ENCODE peak calls at places on chromosomes 5 and 9, in ten cellular contexts. One of them, this sample, is unnamed.

GRCh38 chr5:171579162-171579561 is 159.7 kb downstream of the FGF18 start:
- DNase-seq in NCI-H1092 treated with DMSO at 0.1 percent for 48 hours: no peak
- DNase-seq in AG09309: no peak
- DNase-seq in cardiac septum: no peak
- DNase-seq in tibial artery: no peak
- DNase-seq in NCI-H1436: no peak
- DNase-seq in HTR-8/SVneo: no peak
- DNase-seq in NCI-H1417: no peak
- DNase-seq in fibroblast of pulmonary artery: no peak
- DNase-seq in astrocyte: no peak
- DNase-seq in this sample: no peak

GRCh38 chr9:137085918-137086530 is 761 bp upstream of the MAN1B1 start:
- DNase-seq in NCI-H1092 treated with DMSO at 0.1 percent for 48 hours: no peak
- DNase-seq in AG09309: no peak
- DNase-seq in cardiac septum: no peak
- DNase-seq in tibial artery: peak
- DNase-seq in NCI-H1436: no peak
- DNase-seq in HTR-8/SVneo: no peak
- DNase-seq in NCI-H1417: peak
- DNase-seq in fibroblast of pulmonary artery: peak
- DNase-seq in astrocyte: no peak
- DNase-seq in this sample: no peak

GRCh38 chr9:96245399-96245798 is 56.6 kb downstream of the HSD17B3 start:
- DNase-seq in NCI-H1092 treated with DMSO at 0.1 percent for 48 hours: no peak
- DNase-seq in AG09309: no peak
- DNase-seq in cardiac septum: no peak
- DNase-seq in tibial artery: no peak
- DNase-seq in NCI-H1436: no peak
- DNase-seq in HTR-8/SVneo: no peak
- DNase-seq in NCI-H1417: no peak
- DNase-seq in fibroblast of pulmonary artery: no peak
- DNase-seq in astrocyte: no peak
- DNase-seq in this sample: no peak

GRCh38 chr5:65867509-65868195 is 58.7 kb upstream of the ERBIN start:
- DNase-seq in NCI-H1092 treated with DMSO at 0.1 percent for 48 hours: no peak
- DNase-seq in AG09309: no peak
- DNase-seq in cardiac septum: no peak
- DNase-seq in tibial artery: no peak
- DNase-seq in NCI-H1436: no peak
- DNase-seq in HTR-8/SVneo: no peak
- DNase-seq in NCI-H1417: no peak
- DNase-seq in fibroblast of pulmonary artery: no peak
- DNase-seq in astrocyte: peak
- DNase-seq in this sample: peak

GRCh38 chr5:87300176-87300575 is 32.5 kb downstream of the RASA1 start:
- DNase-seq in NCI-H1092 treated with DMSO at 0.1 percent for 48 hours: no peak
- DNase-seq in AG09309: no peak
- DNase-seq in cardiac septum: no peak
- DNase-seq in tibial artery: no peak
- DNase-seq in NCI-H1436: no peak
- DNase-seq in HTR-8/SVneo: no peak
- DNase-seq in NCI-H1417: no peak
- DNase-seq in fibroblast of pulmonary artery: no peak
- DNase-seq in astrocyte: no peak
- DNase-seq in this sample: no peak

GRCh38 chr5:166251786-166252185 is 2039.7 kb upstream of the WWC1 start:
- DNase-seq in NCI-H1092 treated with DMSO at 0.1 percent for 48 hours: no peak
- DNase-seq in AG09309: no peak
- DNase-seq in cardiac septum: no peak
- DNase-seq in tibial artery: no peak
- DNase-seq in NCI-H1436: no peak
- DNase-seq in HTR-8/SVneo: peak
- DNase-seq in NCI-H1417: no peak
- DNase-seq in fibroblast of pulmonary artery: no peak
- DNase-seq in astrocyte: no peak
- DNase-seq in this sample: no peak

GRCh38 chr5:150632305-150633160 is 7.9 kb upstream of the SYNPO start:
- DNase-seq in NCI-H1092 treated with DMSO at 0.1 percent for 48 hours: no peak
- DNase-seq in AG09309: no peak
- DNase-seq in cardiac septum: no peak
- DNase-seq in tibial artery: no peak
- DNase-seq in NCI-H1436: no peak
- DNase-seq in HTR-8/SVneo: no peak
- DNase-seq in NCI-H1417: no peak
- DNase-seq in fibroblast of pulmonary artery: peak
- DNase-seq in astrocyte: peak
- DNase-seq in this sample: peak

GRCh38 chr5:92979716-92980115 is 601.3 kb downstream of the NR2F1-AS1 start:
- DNase-seq in NCI-H1092 treated with DMSO at 0.1 percent for 48 hours: no peak
- DNase-seq in AG09309: no peak
- DNase-seq in cardiac septum: no peak
- DNase-seq in tibial artery: no peak
- DNase-seq in NCI-H1436: no peak
- DNase-seq in HTR-8/SVneo: no peak
- DNase-seq in NCI-H1417: no peak
- DNase-seq in fibroblast of pulmonary artery: no peak
- DNase-seq in astrocyte: no peak
- DNase-seq in this sample: no peak

GRCh38 chr9:89888233-89888632 is 283.4 kb downstream of the GADD45G start:
- DNase-seq in NCI-H1092 treated with DMSO at 0.1 percent for 48 hours: no peak
- DNase-seq in AG09309: no peak
- DNase-seq in cardiac septum: no peak
- DNase-seq in tibial artery: no peak
- DNase-seq in NCI-H1436: no peak
- DNase-seq in HTR-8/SVneo: no peak
- DNase-seq in NCI-H1417: no peak
- DNase-seq in fibroblast of pulmonary artery: no peak
- DNase-seq in astrocyte: no peak
- DNase-seq in this sample: no peak

GRCh38 chr5:150497274-150497988 is 10.5 kb upstream of the NDST1 start:
- DNase-seq in NCI-H1092 treated with DMSO at 0.1 percent for 48 hours: peak
- DNase-seq in AG09309: no peak
- DNase-seq in cardiac septum: no peak
- DNase-seq in tibial artery: peak
- DNase-seq in NCI-H1436: no peak
- DNase-seq in HTR-8/SVneo: peak
- DNase-seq in NCI-H1417: no peak
- DNase-seq in fibroblast of pulmonary artery: peak
- DNase-seq in astrocyte: peak
- DNase-seq in this sample: peak

GRCh38 chr5:1140188-1140817 is 28.4 kb upstream of the SLC12A7 start:
- DNase-seq in NCI-H1092 treated with DMSO at 0.1 percent for 48 hours: peak
- DNase-seq in AG09309: no peak
- DNase-seq in cardiac septum: peak
- DNase-seq in tibial artery: no peak
- DNase-seq in NCI-H1436: peak
- DNase-seq in HTR-8/SVneo: peak
- DNase-seq in NCI-H1417: peak
- DNase-seq in fibroblast of pulmonary artery: peak
- DNase-seq in astrocyte: peak
- DNase-seq in this sample: no peak

GRCh38 chr9:128653941-128654340 is 2.7 kb downstream of the DYNC2I2 start:
- DNase-seq in NCI-H1092 treated with DMSO at 0.1 percent for 48 hours: no peak
- DNase-seq in AG09309: no peak
- DNase-seq in cardiac septum: no peak
- DNase-seq in tibial artery: no peak
- DNase-seq in NCI-H1436: no peak
- DNase-seq in HTR-8/SVneo: no peak
- DNase-seq in NCI-H1417: no peak
- DNase-seq in fibroblast of pulmonary artery: no peak
- DNase-seq in astrocyte: no peak
- DNase-seq in this sample: no peak

GRCh38 chr5:127536687-127537086 is 19.2 kb downstream of the PRRC1 start:
- DNase-seq in NCI-H1092 treated with DMSO at 0.1 percent for 48 hours: no peak
- DNase-seq in AG09309: no peak
- DNase-seq in cardiac septum: no peak
- DNase-seq in tibial artery: no peak
- DNase-seq in NCI-H1436: no peak
- DNase-seq in HTR-8/SVneo: no peak
- DNase-seq in NCI-H1417: no peak
- DNase-seq in fibroblast of pulmonary artery: peak
- DNase-seq in astrocyte: peak
- DNase-seq in this sample: no peak

GRCh38 chr5:136020383-136021015 is 8.3 kb upstream of the TGFBI start:
- DNase-seq in NCI-H1092 treated with DMSO at 0.1 percent for 48 hours: no peak
- DNase-seq in AG09309: peak
- DNase-seq in cardiac septum: no peak
- DNase-seq in tibial artery: no peak
- DNase-seq in NCI-H1436: no peak
- DNase-seq in HTR-8/SVneo: peak
- DNase-seq in NCI-H1417: no peak
- DNase-seq in fibroblast of pulmonary artery: peak
- DNase-seq in astrocyte: peak
- DNase-seq in this sample: peak

GRCh38 chr5:174355208-174355612 is 309.7 kb downstream of the NSG2 start:
- DNase-seq in NCI-H1092 treated with DMSO at 0.1 percent for 48 hours: no peak
- DNase-seq in AG09309: peak
- DNase-seq in cardiac septum: no peak
- DNase-seq in tibial artery: no peak
- DNase-seq in NCI-H1436: no peak
- DNase-seq in HTR-8/SVneo: peak
- DNase-seq in NCI-H1417: no peak
- DNase-seq in fibroblast of pulmonary artery: peak
- DNase-seq in astrocyte: peak
- DNase-seq in this sample: peak

GRCh38 chr5:98770911-98771322 is 2.5 kb upstream of the RGMB start:
- DNase-seq in NCI-H1092 treated with DMSO at 0.1 percent for 48 hours: peak
- DNase-seq in AG09309: no peak
- DNase-seq in cardiac septum: no peak
- DNase-seq in tibial artery: no peak
- DNase-seq in NCI-H1436: no peak
- DNase-seq in HTR-8/SVneo: no peak
- DNase-seq in NCI-H1417: no peak
- DNase-seq in fibroblast of pulmonary artery: peak
- DNase-seq in astrocyte: peak
- DNase-seq in this sample: no peak

GRCh38 chr9:20526500-20527319 is 95.6 kb downstream of the MLLT3 start:
- DNase-seq in NCI-H1092 treated with DMSO at 0.1 percent for 48 hours: no peak
- DNase-seq in AG09309: no peak
- DNase-seq in cardiac septum: no peak
- DNase-seq in tibial artery: no peak
- DNase-seq in NCI-H1436: no peak
- DNase-seq in HTR-8/SVneo: no peak
- DNase-seq in NCI-H1417: no peak
- DNase-seq in fibroblast of pulmonary artery: peak
- DNase-seq in astrocyte: peak
- DNase-seq in this sample: peak

GRCh38 chr9:16179566-16179965 is 626.7 kb downstream of the CCDC171 start:
- DNase-seq in NCI-H1092 treated with DMSO at 0.1 percent for 48 hours: no peak
- DNase-seq in AG09309: no peak
- DNase-seq in cardiac septum: no peak
- DNase-seq in tibial artery: no peak
- DNase-seq in NCI-H1436: no peak
- DNase-seq in HTR-8/SVneo: no peak
- DNase-seq in NCI-H1417: no peak
- DNase-seq in fibroblast of pulmonary artery: no peak
- DNase-seq in astrocyte: no peak
- DNase-seq in this sample: no peak

GRCh38 chr5:146716636-146717035 is 161.9 kb downstream of the PPP2R2B start:
- DNase-seq in NCI-H1092 treated with DMSO at 0.1 percent for 48 hours: no peak
- DNase-seq in AG09309: no peak
- DNase-seq in cardiac septum: no peak
- DNase-seq in tibial artery: no peak
- DNase-seq in NCI-H1436: no peak
- DNase-seq in HTR-8/SVneo: no peak
- DNase-seq in NCI-H1417: no peak
- DNase-seq in fibroblast of pulmonary artery: no peak
- DNase-seq in astrocyte: peak
- DNase-seq in this sample: no peak